ENCODE peak calls at places on chromosomes 12 and 14, in four cellular contexts. One of them, this sample, is unnamed.

GRCh38 chr12:98868076-98868475 is 223.0 kb downstream of the APAF1 start:
- DNase-seq in GM12878: no peak
- DNase-seq in HepG2: no peak
- DNase-seq in K562: no peak
- DNase-seq in this sample: no peak

GRCh38 chr12:41188058-41188840 is at the start of gene PDZRN4:
- DNase-seq in GM12878: no peak
- DNase-seq in HepG2: no peak
- DNase-seq in K562: no peak
- DNase-seq in this sample: no peak

GRCh38 chr12:96233941-96234461 is 39.8 kb downstream of the ELK3 start:
- DNase-seq in GM12878: no peak
- DNase-seq in HepG2: no peak
- DNase-seq in K562: no peak
- DNase-seq in this sample: no peak

GRCh38 chr14:38425324-38425976 is 169.6 kb upstream of the CLEC14A start:
- DNase-seq in GM12878: no peak
- DNase-seq in HepG2: no peak
- DNase-seq in K562: no peak
- DNase-seq in this sample: no peak

GRCh38 chr14:50062438-50063039 is 53.8 kb downstream of the VCPKMT start:
- DNase-seq in GM12878: peak
- DNase-seq in HepG2: peak
- DNase-seq in K562: peak
- DNase-seq in this sample: peak

GRCh38 chr12:5176058-5176457 is 132.4 kb downstream of the KCNA5 start:
- DNase-seq in GM12878: no peak
- DNase-seq in HepG2: no peak
- DNase-seq in K562: no peak
- DNase-seq in this sample: no peak

GRCh38 chr14:35965425-35965824 is 139.3 kb downstream of the BRMS1L start:
- DNase-seq in GM12878: no peak
- DNase-seq in HepG2: no peak
- DNase-seq in K562: no peak
- DNase-seq in this sample: no peak

GRCh38 chr12:75478395-75478794 is 2.2 kb upstream of the GLIPR1 start:
- DNase-seq in GM12878: peak
- DNase-seq in HepG2: no peak
- DNase-seq in K562: no peak
- DNase-seq in this sample: no peak

GRCh38 chr14:34498684-34499412 is 36.8 kb upstream of the SPTSSA start:
- DNase-seq in GM12878: no peak
- DNase-seq in HepG2: peak
- DNase-seq in K562: no peak
- DNase-seq in this sample: no peak

GRCh38 chr12:98939350-98939749 is 294.3 kb downstream of the APAF1 start:
- DNase-seq in GM12878: no peak
- DNase-seq in HepG2: peak
- DNase-seq in K562: peak
- DNase-seq in this sample: peak

GRCh38 chr12:752673-753400 is 458 bp downstream of the WNK1 start:
- DNase-seq in GM12878: no peak
- DNase-seq in HepG2: no peak
- DNase-seq in K562: peak
- DNase-seq in this sample: peak
- TF ChIP-seq TARDBP in GM12878: no peak
- TF ChIP-seq TARDBP in HepG2: no peak
- TF ChIP-seq TARDBP in K562: no peak
- TF ChIP-seq TARDBP in this sample: no peak

DNA sequence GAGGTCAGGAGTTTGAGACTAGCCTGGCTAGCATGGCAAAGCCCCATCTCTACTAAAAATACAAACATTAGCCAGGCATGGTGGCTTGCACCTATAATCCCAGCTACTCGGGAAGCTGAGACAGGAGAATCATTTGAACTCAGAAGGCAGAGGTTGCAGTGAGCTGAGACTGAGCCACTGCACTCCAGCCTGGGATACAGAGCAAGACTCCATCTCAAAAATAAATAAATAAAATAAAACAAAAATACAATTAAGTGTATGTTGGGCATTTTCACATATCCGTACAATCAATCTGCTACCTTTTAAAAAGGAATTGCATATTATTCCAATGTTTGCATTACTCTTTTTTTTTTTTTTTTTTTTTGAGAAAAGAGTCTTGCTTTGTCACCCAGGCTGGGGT is 47.7 kb upstream of the HECTD1 start:
- DNase-seq in GM12878: no peak
- DNase-seq in HepG2: no peak
- DNase-seq in K562: no peak
- DNase-seq in this sample: no peak
- TF ChIP-seq TARDBP in GM12878: no peak
- TF ChIP-seq TARDBP in HepG2: no peak
- TF ChIP-seq TARDBP in K562: no peak
- TF ChIP-seq TARDBP in this sample: no peak

DNA sequence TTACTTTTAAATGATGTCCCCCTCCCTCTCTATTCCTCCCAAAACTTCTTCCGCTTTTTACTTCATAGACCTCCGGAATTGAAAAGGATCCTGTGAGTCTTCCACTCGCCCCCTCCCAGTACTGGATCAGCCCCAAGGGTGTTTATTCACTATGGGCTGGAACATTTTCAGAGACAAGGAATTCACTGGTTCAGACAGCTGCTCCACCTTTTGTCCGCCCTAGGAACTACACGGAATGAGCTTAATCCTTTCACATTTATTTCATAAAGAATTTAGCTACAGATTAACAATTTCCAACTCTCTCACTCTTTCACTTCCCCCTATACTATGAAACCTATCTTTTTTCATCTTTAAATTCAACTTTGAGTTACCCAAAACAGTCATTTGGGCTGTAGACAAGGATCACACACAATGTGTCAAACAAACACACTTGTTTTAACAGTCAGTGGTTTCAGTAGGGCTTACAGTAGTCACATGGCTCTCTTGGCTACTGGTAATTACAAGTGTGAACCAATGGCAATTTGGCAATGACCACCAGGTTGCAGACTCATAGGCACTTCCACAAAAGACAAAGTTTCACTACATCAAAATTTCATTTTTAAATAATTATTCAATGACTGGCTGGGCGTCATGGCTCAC is 20.6 kb downstream of the CNIH1 start:
- DNase-seq in GM12878: no peak
- DNase-seq in HepG2: peak
- DNase-seq in K562: peak
- DNase-seq in this sample: peak
- TF ChIP-seq TARDBP in GM12878: no peak
- TF ChIP-seq TARDBP in HepG2: no peak
- TF ChIP-seq TARDBP in K562: no peak
- TF ChIP-seq TARDBP in this sample: no peak

DNA sequence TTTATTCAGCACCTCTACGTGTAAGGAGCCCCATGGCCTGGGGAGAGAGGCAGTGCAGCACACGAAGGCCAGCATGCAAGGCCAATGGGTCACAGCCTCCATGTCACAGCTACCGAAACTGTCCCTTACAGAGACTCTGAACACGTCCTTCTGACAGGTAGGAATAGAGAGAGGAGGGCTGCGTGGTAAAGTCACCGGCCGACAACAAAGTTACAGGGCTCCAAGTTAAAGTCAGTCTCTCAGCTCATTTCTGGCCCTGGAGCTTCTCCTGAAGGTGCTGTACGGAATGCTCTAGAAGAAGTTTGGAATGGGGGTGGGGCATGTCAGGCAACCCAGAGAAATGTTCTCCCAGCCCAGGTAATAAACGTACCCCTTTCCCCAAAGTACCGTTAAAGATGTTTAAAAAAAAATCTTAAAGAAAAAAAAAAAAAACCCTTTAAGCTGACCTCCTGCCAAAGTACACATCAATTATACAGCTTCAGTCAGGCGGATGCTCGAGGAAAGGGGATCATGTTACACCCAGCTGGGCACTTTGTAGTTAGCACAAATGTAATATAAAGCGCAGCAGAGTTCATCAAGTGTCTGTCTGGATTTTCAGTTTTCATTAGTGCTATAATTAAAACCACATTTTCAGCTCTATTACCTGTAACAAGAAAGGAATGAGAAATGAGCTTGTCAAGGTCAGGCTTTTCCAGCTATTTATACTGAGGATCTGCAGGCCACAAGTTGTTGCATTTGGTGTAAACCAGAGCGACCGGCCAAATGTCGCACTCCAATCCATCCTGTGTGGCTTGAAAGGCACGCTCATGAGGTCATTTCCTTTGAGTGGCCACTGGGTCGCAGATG is 53.3 kb upstream of the CDKN3 start:
- DNase-seq in GM12878: no peak
- DNase-seq in HepG2: peak
- DNase-seq in K562: no peak
- DNase-seq in this sample: no peak
- TF ChIP-seq TARDBP in GM12878: no peak
- TF ChIP-seq TARDBP in HepG2: no peak
- TF ChIP-seq TARDBP in K562: no peak
- TF ChIP-seq TARDBP in this sample: no peak

DNA sequence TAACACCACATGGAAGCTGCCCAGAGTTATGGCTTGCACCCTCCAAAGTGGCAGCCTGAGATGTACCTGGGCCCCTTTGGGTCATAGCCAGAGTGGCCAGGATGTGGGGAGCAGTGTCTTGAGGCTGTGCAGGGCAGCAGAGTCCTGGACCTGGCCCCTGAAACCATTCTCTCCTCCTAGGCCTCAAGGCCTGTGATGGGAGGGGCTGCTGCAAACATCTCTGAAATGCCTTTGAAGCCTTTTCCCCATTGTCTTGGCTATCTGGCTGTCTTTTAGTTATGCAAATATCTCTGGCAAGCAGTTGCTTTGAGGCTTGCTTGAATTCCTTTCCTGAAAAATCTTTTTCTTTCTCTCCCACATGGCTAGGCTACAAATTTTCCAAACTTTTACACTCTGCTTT is 356.5 kb downstream of the DAD1 start:
- DNase-seq in GM12878: no peak
- DNase-seq in HepG2: no peak
- DNase-seq in K562: no peak
- DNase-seq in this sample: no peak
- TF ChIP-seq TARDBP in GM12878: no peak
- TF ChIP-seq TARDBP in HepG2: no peak
- TF ChIP-seq TARDBP in K562: no peak
- TF ChIP-seq TARDBP in this sample: no peak

This sample was measured in HEK293T.